ENCODE peak calls at places on chromosomes 6 and 20, in four cellular contexts. Y is KBM-7, O is esophagus squamous epithelium, S is endothelial cell. C is an unnamed sample.

GRCh38 chr6:95577317-95578105 is at the start of gene MANEA:
- DNase-seq in Y (peak; percentile 85), O (peak; percentile 20), S (peak; percentile 77), C (peak; percentile 91)

GRCh38 chr6:73672290-73672689 is 18.5 kb upstream of the SLC17A5 start:
- DNase-seq in Y (peak; percentile 49), O (no peak), S (no peak), C (no peak)

GRCh38 chr6:107439418-107439817 is 19.9 kb downstream of the PDSS2 start:
- DNase-seq in Y (no peak), O (no peak), S (no peak), C (no peak)

GRCh38 chr6:1482381-1483166 is 93.2 kb downstream of the FOXF2 start:
- DNase-seq in Y (no peak), O (no peak), S (no peak), C (no peak)

GRCh38 chr20:9514461-9515210 is at the start of gene LAMP5:
- DNase-seq in Y (no peak), O (no peak), S (peak; percentile 73), C (peak; percentile 82)

GRCh38 chr20:35821807-35822242 is 50.0 kb downstream of the PHF20 start:
- DNase-seq in Y (no peak), O (no peak), S (no peak), C (no peak)

GRCh38 chr6:83509416-83509815 is 2.9 kb upstream of the PRSS35 start:
- DNase-seq in Y (no peak), O (no peak), S (no peak), C (no peak)

GRCh38 chr6:130019796-130020105 is 1.4 kb downstream of the L3MBTL3 start:
- DNase-seq in Y (no peak), O (no peak), S (peak; percentile 23), C (peak; percentile 50)

GRCh38 chr6:139820191-139820590 is 445.7 kb upstream of the CITED2 start:
- DNase-seq in Y (no peak), O (no peak), S (no peak), C (no peak)

GRCh38 chr20:25058051-25058796 is at the start of gene ACSS1:
- DNase-seq in Y (peak; percentile 76), O (peak; percentile 25), S (peak; percentile 36), C (peak; percentile 63)

GRCh38 chr20:50691585-50692552 is 527 bp upstream of the RIPOR3 start:
- DNase-seq in Y (no peak), O (no peak), S (peak; percentile 13), C (peak; percentile 76)

GRCh38 chr20:51014797-51015722 is 7.8 kb downstream of the KCNG1 start:
- DNase-seq in Y (peak; percentile 55), O (no peak), S (peak; percentile 85), C (peak; percentile 87)

GRCh38 chr6:93749191-93749590 is 329.8 kb upstream of the EPHA7 start:
- DNase-seq in Y (no peak), O (no peak), S (no peak), C (no peak)

GRCh38 chr20:10034717-10035571 is at the start of gene ANKEF1:
- DNase-seq in Y (peak; percentile 41), O (peak; percentile 11), S (peak; percentile 78), C (peak; percentile 94)

GRCh38 chr6:115821798-115822197 is 238.9 kb downstream of the FRK start:
- DNase-seq in Y (no peak), O (no peak), S (no peak), C (no peak)

GRCh38 chr6:146543940-146544661 is 468 bp downstream of the RAB32 start:
- DNase-seq in Y (no peak), O (no peak), S (peak; percentile 41), C (no peak)

GRCh38 chr6:121175827-121176226 is 158.5 kb downstream of the TBC1D32 start:
- DNase-seq in Y (no peak), O (no peak), S (no peak), C (no peak)

GRCh38 chr20:20593447-20594170 is 118.8 kb downstream of the RALGAPA2 start:
- DNase-seq in Y (peak; percentile 40), O (no peak), S (peak; percentile 42), C (peak; percentile 49)

GRCh38 chr6:154510144-154510905 is at the start of gene CNKSR3:
- DNase-seq in Y (peak; percentile 90), O (no peak), S (peak; percentile 89), C (peak; percentile 93)

GRCh38 chr6:35624341-35625070 is 64.2 kb downstream of the FKBP5 start:
- DNase-seq in Y (no peak), O (no peak), S (no peak), C (peak; percentile 7)